ENCODE peak calls at places on chromosomes 7 and 10, in six cellular contexts. V, K, Z, G, B and F are unnamed samples.

GRCh38 chr10:3332732-3333131 is 160.2 kb upstream of the PITRM1 start:
- DNase-seq in G (no peak), V (no peak), B (no peak), Z (no peak), K (no peak), F (no peak)

GRCh38 chr7:42192072-42192471 is 44.9 kb downstream of the GLI3 start:
- DNase-seq in V (no peak), K (no peak), G (no peak), Z (no peak), B (no peak), F (no peak)

GRCh38 chr7:99000904-99001442 is 122.6 kb downstream of the TRRAP start:
- DNase-seq in Z (no peak), B (no peak), V (no peak), G (no peak), K (peak), F (no peak)

GRCh38 chr10:87635498-87636312 is 24.0 kb upstream of the PAPSS2 start:
- DNase-seq in G (no peak), V (no peak), K (no peak), Z (peak), B (no peak), F (no peak)

GRCh38 chr10:114117728-114118127 is 56.3 kb downstream of the CCDC186 start:
- DNase-seq in K (no peak), G (no peak), B (no peak), Z (no peak), V (no peak), F (no peak)

GRCh38 chr10:131838921-131839320 is 61.9 kb upstream of the PPP2R2D start:
- DNase-seq in B (no peak), K (no peak), G (no peak), V (peak), Z (no peak), F (no peak)

GRCh38 chr10:101646369-101646768 is 48.6 kb downstream of the FBXW4 start:
- DNase-seq in V (no peak), Z (no peak), G (no peak), B (no peak), K (no peak), F (no peak)

GRCh38 chr7:122485841-122486240 is 181.3 kb upstream of the FEZF1 start:
- DNase-seq in B (no peak), K (no peak), V (no peak), G (no peak), Z (no peak), F (no peak)

GRCh38 chr10:75431180-75432111 is at the start of gene LRMDA:
- DNase-seq in K (no peak), V (peak), B (peak), G (peak), Z (peak), F (no peak)

GRCh38 chr10:103470755-103471653 is 8.0 kb downstream of the CALHM3 start:
- DNase-seq in V (no peak), B (peak), K (peak), Z (no peak), G (peak), F (peak)

GRCh38 chr7:116582806-116583444 is 58.1 kb downstream of the CAV1 start:
- DNase-seq in Z (peak), V (no peak), B (no peak), K (no peak), G (no peak), F (no peak)

GRCh38 chr10:131997366-131998049 is 15.8 kb upstream of the BNIP3 start:
- DNase-seq in G (peak), V (no peak), K (peak), B (peak), Z (peak), F (no peak)

GRCh38 chr10:92531132-92531531 is 42.8 kb downstream of the IDE start:
- DNase-seq in Z (no peak), G (no peak), B (no peak), V (no peak), K (no peak), F (no peak)

GRCh38 chr7:29038463-29038862 is 80.3 kb upstream of the TRIL start:
- DNase-seq in G (no peak), K (no peak), V (no peak), B (no peak), Z (no peak), F (no peak)

GRCh38 chr10:89207181-89207800 is at the start of gene CH25H:
- DNase-seq in V (peak), B (peak), G (peak), K (peak), Z (peak), F (peak)

GRCh38 chr10:86215021-86215420 is 151.6 kb downstream of the GRID1 start:
- DNase-seq in Z (no peak), K (no peak), B (no peak), V (no peak), G (no peak), F (no peak)

GRCh38 chr10:127347202-127347959 is 151.0 kb upstream of the INSYN2A start:
- DNase-seq in K (no peak), G (no peak), B (no peak), V (no peak), Z (no peak), F (no peak)

GRCh38 chr10:102801978-102802377 is 35.2 kb downstream of the CYP17A1 start:
- DNase-seq in Z (no peak), B (no peak), V (no peak), G (no peak), K (no peak), F (no peak)

GRCh38 chr10:114618722-114619121 is 39.4 kb downstream of the ABLIM1 start:
- DNase-seq in K (no peak), V (no peak), B (no peak), Z (no peak), G (no peak), F (no peak)

GRCh38 chr7:33705333-33705833 is 200.0 kb upstream of the BMPER start:
- DNase-seq in B (no peak), V (no peak), G (no peak), Z (no peak), K (no peak), F (no peak)

GRCh38 chr7:25619963-25620799 is 391.9 kb upstream of the NPVF start:
- DNase-seq in K (peak), Z (no peak), V (peak), B (peak), G (peak), F (no peak)

GRCh38 chr7:73718905-73719805 is at the start of gene STX1A:
- DNase-seq in B (peak), Z (peak), K (peak), G (peak), V (peak), F (peak)
- TF ChIP-seq POLR2A in B (no peak), Z (peak), K (no peak), G (no peak), V (peak), F (peak)

DNA sequence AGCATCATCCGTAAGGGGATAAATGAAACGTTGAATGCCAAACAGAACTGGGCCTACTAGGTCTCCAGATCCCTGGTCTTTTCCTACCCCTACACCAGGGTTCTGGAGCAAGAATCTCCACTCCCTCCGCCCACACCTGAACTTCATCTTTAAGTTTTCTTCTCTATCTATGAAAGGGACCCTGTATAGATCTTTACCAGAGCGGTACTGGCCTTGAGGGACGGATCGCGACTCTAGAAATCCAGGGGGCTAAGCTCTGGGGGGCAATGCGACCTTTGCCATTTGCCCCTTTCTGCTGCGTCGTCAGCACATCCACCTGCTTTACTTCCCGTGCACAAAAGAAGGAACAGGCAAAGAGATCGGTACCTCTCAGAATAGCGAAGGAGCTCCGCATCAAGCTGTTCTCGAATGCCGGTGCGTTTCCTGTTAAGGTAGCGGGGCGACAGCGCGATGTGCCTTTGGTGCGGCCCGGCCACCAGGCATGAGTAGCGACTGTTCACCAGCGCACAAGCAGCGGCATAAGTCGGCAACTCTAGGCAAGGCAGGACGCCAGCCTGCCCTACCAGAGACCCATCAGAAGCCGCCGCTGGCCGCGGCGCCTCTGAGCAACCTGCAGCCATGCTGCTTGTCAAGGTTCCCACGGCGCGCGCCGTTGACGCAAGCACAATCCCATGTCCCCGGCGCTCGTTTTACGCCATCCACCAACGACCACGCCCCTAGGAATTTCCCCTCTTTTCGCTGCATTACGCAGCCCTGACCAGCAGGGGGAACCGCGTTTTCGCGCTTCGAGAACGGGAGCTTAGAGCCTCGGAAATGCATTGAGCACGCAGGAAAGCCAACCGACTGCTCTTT is at the start of gene POLR1F:
- DNase-seq in K (peak), G (peak), Z (peak), B (peak), V (peak), F (peak)
- TF ChIP-seq POLR2A in K (peak), G (no peak), Z (peak), B (peak), V (peak), F (peak)

DNA sequence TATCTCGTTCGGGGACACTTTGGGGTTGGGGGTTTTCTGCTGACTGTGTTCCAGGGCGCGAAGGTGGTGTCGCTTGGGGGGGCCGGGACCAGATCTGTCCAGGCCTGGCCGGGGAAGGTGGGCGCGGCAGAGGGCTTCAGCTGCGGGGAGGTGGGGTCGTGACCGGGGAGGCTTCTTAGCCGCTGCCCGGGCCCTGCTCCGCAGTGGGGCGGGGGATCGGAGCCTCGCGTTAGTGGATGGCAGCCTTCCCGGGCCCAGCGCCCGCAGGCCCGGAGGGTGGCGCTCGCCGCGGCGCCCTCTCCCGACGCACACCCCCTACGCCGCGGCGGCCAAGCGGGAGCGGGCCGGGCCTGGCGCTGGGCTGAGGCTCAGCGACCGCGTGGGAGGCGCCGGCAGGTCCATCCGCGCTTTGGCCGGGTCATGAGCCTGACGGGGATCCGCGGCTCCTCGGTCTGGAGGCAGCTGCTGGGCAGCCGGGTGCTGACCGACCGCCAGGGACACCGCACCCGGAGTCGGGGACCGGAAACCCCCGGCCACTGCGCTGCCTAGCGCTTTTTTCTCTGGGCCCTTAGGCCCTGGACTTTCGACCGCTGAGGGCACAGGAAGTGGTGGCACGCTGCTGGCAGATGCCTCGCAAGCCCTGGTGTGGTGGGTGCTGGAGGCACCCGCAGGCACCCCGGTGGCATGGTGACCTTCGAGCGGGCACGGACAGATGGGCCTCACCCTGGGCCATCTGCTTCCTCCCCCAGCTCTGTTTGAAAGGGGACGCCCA is 1.2 kb downstream of the AGAP3 start:
- DNase-seq in K (no peak), V (peak), Z (peak), B (peak), G (peak), F (peak)
- TF ChIP-seq POLR2A in K (no peak), V (no peak), Z (peak), B (peak), G (no peak), F (peak)

GRCh38 chr10:23399701-23400144 is 39.2 kb upstream of the OTUD1 start:
- DNase-seq in K (no peak), G (no peak), V (no peak), B (peak), Z (peak), F (no peak)
- TF ChIP-seq POLR2A in K (no peak), G (no peak), V (no peak), B (no peak), Z (no peak), F (no peak)

DNA sequence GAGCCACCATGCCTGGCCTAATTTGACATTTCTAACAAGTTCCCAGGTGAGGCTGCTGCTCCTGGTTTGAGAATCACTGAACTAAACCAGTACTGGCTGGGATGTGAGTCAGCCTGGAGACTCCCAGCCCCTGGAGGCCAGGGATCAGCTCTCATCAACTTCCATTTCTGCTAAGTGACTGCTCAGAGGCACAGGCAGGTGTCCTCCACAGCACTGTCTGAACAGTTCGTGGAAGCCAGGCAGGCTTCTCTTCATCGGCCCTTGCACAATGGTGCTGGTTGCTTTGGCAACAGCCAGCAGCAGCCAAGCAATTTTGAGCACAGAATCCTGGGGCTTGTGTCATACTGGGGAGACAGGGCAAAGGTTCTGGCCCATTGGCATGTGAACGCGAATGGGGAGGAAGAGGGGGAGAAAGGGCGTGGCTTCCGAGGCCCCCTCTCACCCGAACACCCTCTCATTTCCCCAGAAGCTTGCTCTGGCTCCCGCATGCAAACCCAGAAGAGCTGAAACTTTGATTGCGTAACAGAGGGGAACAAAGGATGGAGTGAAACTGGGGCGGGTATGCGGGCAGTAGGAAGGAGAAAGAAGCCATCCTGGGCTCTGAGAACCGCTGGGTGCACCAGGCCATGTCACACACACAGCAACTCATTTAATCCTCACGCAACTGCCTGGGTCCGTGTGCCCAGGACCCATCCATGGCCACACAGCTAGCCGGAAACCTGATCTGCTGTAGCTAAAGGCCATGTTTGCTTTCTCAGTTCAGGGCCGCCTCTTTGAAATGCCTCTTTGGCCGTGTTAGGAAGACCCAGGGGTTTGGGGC is 9.0 kb upstream of the POR start:
- DNase-seq in V (peak), B (peak), G (peak), K (peak), Z (peak), F (peak)
- TF ChIP-seq POLR2A in V (no peak), B (no peak), G (no peak), K (no peak), Z (no peak), F (no peak)

DNA sequence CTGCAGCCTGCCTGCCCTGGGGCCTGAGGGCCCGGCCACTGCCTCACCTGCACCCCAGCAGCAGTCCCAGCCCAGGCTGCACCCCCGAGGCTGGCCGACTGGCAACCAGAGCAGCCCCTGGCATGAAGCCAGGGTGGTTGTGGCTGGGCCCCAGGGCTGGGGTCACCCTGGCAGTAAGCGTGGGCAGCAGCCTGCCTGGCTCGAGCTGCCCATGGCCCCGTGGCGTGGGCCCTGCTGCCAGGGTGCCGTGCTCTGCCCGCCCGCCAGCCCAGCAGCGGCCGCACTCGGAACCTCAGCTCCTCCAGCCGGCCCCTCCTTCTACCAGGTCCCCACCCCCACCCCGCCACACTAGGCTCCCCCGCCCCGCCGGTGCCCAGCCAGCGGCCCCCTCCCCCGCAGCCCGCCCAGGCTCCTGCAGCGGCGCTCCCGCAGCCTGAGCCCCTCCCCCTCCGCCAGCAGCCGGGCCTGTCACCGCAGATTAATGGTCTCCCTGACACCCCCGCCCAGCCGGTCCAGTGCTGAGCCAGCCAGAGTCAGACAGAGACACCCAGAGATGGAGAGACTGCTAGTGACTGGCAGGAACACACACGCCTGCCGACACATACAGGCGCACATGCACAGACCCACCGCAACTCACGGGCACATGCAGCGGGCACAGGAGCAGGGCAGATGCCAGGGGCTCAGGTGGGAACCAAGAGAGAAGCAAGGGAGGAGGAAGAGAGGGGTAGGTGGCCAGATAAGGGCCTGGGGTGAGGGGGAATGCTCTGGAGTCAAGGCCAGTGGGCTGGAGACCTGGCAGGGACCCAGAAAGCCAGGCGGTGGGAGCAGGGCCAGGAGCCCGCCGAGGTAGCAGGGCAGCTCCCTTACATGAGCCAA is 22.4 kb downstream of the KCNH2 start:
- DNase-seq in V (peak), G (peak), B (peak), Z (no peak), K (no peak), F (no peak)
- TF ChIP-seq POLR2A in V (no peak), G (no peak), B (no peak), Z (no peak), K (no peak), F (no peak)

DNA sequence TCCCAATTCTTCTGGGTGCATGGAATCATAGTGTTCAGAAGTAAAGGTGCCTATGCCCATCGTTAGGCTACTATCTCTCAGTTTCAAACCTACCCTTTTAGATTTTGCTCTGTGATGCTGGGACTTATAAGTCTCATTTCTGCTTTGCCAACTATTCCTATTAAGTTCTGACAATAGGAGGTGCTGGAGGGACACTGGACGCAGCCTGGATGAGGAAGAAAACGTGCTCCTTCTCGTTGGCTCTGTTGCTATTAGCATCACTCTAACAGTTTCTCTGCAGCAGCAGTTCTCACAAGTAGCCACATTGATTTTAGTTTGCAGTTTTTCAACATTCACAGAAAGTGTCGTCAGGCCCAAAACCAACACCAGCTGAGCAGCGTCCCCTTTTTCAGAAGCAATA is 72.4 kb downstream of the ABCC2 start:
- DNase-seq in K (no peak), B (peak), Z (peak), G (no peak), V (no peak), F (peak)
- TF ChIP-seq POLR2A in K (no peak), B (no peak), Z (no peak), G (no peak), V (no peak), F (no peak)

GRCh38 chr7:35800718-35801391 is at the start of gene SEPTIN7:
- DNase-seq in K (peak), V (peak), G (peak), Z (peak), B (peak), F (peak)

GRCh38 chr7:35802102-35802466 is 1.2 kb downstream of the SEPTIN7 start:
- DNase-seq in B (no peak), K (no peak), Z (no peak), V (no peak), G (no peak), F (no peak)

GRCh38 chr7:35802649-35803048 is 1.8 kb downstream of the SEPTIN7 start:
- DNase-seq in G (no peak), Z (no peak), K (no peak), B (no peak), V (no peak), F (no peak)

GRCh38 chr7:35799846-35800717 is 775 bp upstream of the SEPTIN7 start:
- DNase-seq in V (peak), K (peak), Z (peak), G (peak), B (peak), F (peak)

DNA sequence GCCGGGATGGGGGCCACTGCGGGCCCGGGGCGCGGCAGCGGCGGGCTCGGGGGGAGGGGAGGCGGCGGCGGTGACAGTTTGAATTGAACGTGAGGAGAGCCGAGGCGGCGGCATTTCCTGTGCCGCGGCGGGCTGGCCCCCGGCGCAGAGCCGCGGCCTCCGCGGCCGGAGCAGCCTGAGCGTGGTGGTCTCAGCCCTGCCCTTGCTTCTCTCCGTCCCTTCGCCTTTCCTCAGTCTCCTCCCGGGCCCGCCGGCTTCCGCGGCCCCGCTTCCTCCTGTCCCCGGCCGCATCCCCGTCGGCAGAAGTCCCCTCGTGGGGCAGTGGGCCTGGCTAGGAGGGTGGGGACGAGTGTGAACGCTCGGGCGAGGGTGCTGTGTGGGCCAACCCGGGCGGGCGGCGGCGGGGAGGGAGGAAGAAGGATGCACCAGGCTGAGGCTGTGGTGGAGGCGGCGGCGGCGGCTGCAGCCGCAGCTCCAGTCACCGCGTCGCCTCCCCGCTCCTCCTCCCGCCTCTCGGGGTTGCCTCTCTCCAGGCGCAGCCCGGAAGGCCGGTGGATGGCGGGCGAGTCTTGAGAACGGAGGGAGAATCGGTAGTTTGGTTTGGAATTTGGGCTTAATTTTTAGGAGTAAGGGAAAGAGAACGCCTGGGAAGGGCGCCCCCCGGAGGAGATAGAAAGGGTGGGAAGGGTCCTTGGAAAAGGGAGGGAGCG is 690 bp downstream of the SEPTIN7 start:
- DNase-seq in V (peak), Z (peak), G (peak), B (peak), K (peak), F (peak)
- TF ChIP-seq POLR2A in V (no peak), Z (no peak), G (no peak), B (no peak), K (no peak), F (no peak)